ENCODE peak calls at places on chromosomes 4 and X, in four cellular contexts. One of them, this sample, is unnamed.

GRCh38 chrX:327660-328126 is 9.1 kb upstream of the GTPBP6 start:
- DNase-seq in NCI-H2107: no peak
- DNase-seq in transverse colon: no peak
- DNase-seq in psoas muscle: peak; percentile 49
- DNase-seq in this sample: no peak

GRCh38 chrX:69101655-69102251 is 63.5 kb downstream of the PJA1 start:
- DNase-seq in NCI-H2107: no peak
- DNase-seq in transverse colon: no peak
- DNase-seq in psoas muscle: no peak
- DNase-seq in this sample: no peak

GRCh38 chrX:103573205-103573604 is 12.1 kb upstream of the TCEAL4 start:
- DNase-seq in NCI-H2107: no peak
- DNase-seq in transverse colon: no peak
- DNase-seq in psoas muscle: no peak
- DNase-seq in this sample: no peak

GRCh38 chr4:8330821-8331566 is 61.4 kb downstream of the HTRA3 start:
- DNase-seq in NCI-H2107: no peak
- DNase-seq in transverse colon: peak; percentile 23
- DNase-seq in psoas muscle: peak; percentile 96
- DNase-seq in this sample: peak; percentile 56

GRCh38 chr4:172927096-172927495 is 241.5 kb upstream of the GALNT7 start:
- DNase-seq in NCI-H2107: no peak
- DNase-seq in transverse colon: peak; percentile 14
- DNase-seq in psoas muscle: no peak
- DNase-seq in this sample: no peak

GRCh38 chrX:100830547-100830946 is 10.4 kb downstream of the CSTF2 start:
- DNase-seq in NCI-H2107: no peak
- DNase-seq in transverse colon: no peak
- DNase-seq in psoas muscle: no peak
- DNase-seq in this sample: no peak

GRCh38 chr4:155734065-155734464 is 24.8 kb upstream of the GUCY1B1 start:
- DNase-seq in NCI-H2107: no peak
- DNase-seq in transverse colon: no peak
- DNase-seq in psoas muscle: no peak
- DNase-seq in this sample: no peak

GRCh38 chrX:153784325-153784967 is 3.6 kb downstream of the SRPK3 start:
- DNase-seq in NCI-H2107: no peak
- DNase-seq in transverse colon: no peak
- DNase-seq in psoas muscle: no peak
- DNase-seq in this sample: no peak

GRCh38 chr4:89306486-89307184 is 965 bp downstream of the GPRIN3 start:
- DNase-seq in NCI-H2107: no peak
- DNase-seq in transverse colon: no peak
- DNase-seq in psoas muscle: no peak
- DNase-seq in this sample: no peak

GRCh38 chr4:91113130-91113706 is 986.0 kb downstream of the CCSER1 start:
- DNase-seq in NCI-H2107: no peak
- DNase-seq in transverse colon: no peak
- DNase-seq in psoas muscle: no peak
- DNase-seq in this sample: no peak

GRCh38 chr4:142645478-142646108 is 200.5 kb downstream of the INPP4B start:
- DNase-seq in NCI-H2107: no peak
- DNase-seq in transverse colon: no peak
- DNase-seq in psoas muscle: no peak
- DNase-seq in this sample: no peak

GRCh38 chr4:100106982-100107381 is 83.3 kb downstream of the DDIT4L start:
- DNase-seq in NCI-H2107: no peak
- DNase-seq in transverse colon: no peak
- DNase-seq in psoas muscle: no peak
- DNase-seq in this sample: no peak

GRCh38 chr4:1232661-1233621 is 16.0 kb downstream of the CTBP1 start:
- DNase-seq in NCI-H2107: no peak
- DNase-seq in transverse colon: no peak
- DNase-seq in psoas muscle: peak; percentile 66
- DNase-seq in this sample: peak; percentile 53

GRCh38 chrX:17922303-17922702 is 61.2 kb upstream of the RAI2 start:
- DNase-seq in NCI-H2107: no peak
- DNase-seq in transverse colon: peak; percentile 12
- DNase-seq in psoas muscle: no peak
- DNase-seq in this sample: no peak

GRCh38 chr4:41981456-41981855 is at the start of gene DCAF4L1:
- DNase-seq in NCI-H2107: no peak
- DNase-seq in transverse colon: no peak
- DNase-seq in psoas muscle: no peak
- DNase-seq in this sample: no peak